ENCODE peak calls at places on chromosomes 3 and 15, in nine cellular contexts. W is body of pancreas, M is tibial nerve, N is lower leg skin, Z is esophagus squamous epithelium, K is right lobe of liver, J is suprapubic skin, D is prostate gland, O is IMR-90. Q is an unnamed sample.
A peak's percentile ranks its signal among the peaks of the same experiment; 100 is the strongest.

GRCh38 chr3:12947504-12948369 is 106.4 kb upstream of the RPL32 start:
- DNase-seq in W (no peak), M (peak; percentile 40), N (peak; percentile 91), Z (no peak), K (no peak), J (no peak), D (peak; percentile 64), O (peak; percentile 68), Q (peak; percentile 77)

GRCh38 chr3:162534431-162534830 is 1037.8 kb downstream of the OTOL1 start:
- DNase-seq in W (no peak), M (no peak), N (no peak), Z (no peak), K (no peak), J (no peak), D (no peak), O (no peak), Q (no peak)

GRCh38 chr15:85704720-85705119 is 90.0 kb downstream of the KLHL25 start:
- DNase-seq in W (no peak), M (no peak), N (no peak), Z (no peak), K (no peak), J (no peak), D (no peak), O (no peak), Q (no peak)

GRCh38 chr3:126085841-126086240 is 1.9 kb upstream of the SLC41A3 start:
- DNase-seq in W (no peak), M (no peak), N (peak; percentile 32), Z (no peak), K (no peak), J (no peak), D (no peak), O (no peak), Q (no peak)

GRCh38 chr15:38885001-38885400 is 320.4 kb upstream of the RASGRP1 start:
- DNase-seq in W (no peak), M (no peak), N (no peak), Z (no peak), K (no peak), J (no peak), D (no peak), O (peak; percentile 48), Q (no peak)

GRCh38 chr15:59035157-59035556 is 47.7 kb downstream of the RNF111 start:
- DNase-seq in W (no peak), M (no peak), N (no peak), Z (no peak), K (no peak), J (no peak), D (no peak), O (no peak), Q (no peak)

GRCh38 chr3:125039897-125040175 is 16.0 kb downstream of the HEG1 start:
- DNase-seq in W (no peak), M (no peak), N (no peak), Z (no peak), K (no peak), J (no peak), D (no peak), O (no peak), Q (no peak)

GRCh38 chr3:114569186-114569585 is 275.4 kb downstream of the TIGIT start:
- DNase-seq in W (no peak), M (no peak), N (no peak), Z (no peak), K (no peak), J (no peak), D (no peak), O (peak; percentile 68), Q (no peak)

GRCh38 chr3:88219138-88219792 is 69.5 kb downstream of the C3orf38 start:
- DNase-seq in W (peak; percentile 43), M (no peak), N (no peak), Z (no peak), K (no peak), J (no peak), D (no peak), O (peak; percentile 49), Q (peak; percentile 62)

GRCh38 chr3:184240384-184241140 is 8.2 kb downstream of the ALG3 start:
- DNase-seq in W (no peak), M (no peak), N (no peak), Z (no peak), K (no peak), J (no peak), D (no peak), O (peak; percentile 28), Q (peak; percentile 34)

GRCh38 chr3:48004694-48005093 is 11.5 kb downstream of the MAP4 start:
- DNase-seq in W (no peak), M (no peak), N (no peak), Z (no peak), K (no peak), J (no peak), D (no peak), O (no peak), Q (no peak)

GRCh38 chr15:31261266-31262142 is 65.1 kb upstream of the KLF13 start:
- DNase-seq in W (no peak), M (no peak), N (peak; percentile 77), Z (no peak), K (peak; percentile 50), J (peak; percentile 50), D (no peak), O (no peak), Q (no peak)

GRCh38 chr15:34578283-34578674 is 5.2 kb downstream of the GOLGA8B start:
- DNase-seq in W (no peak), M (no peak), N (no peak), Z (no peak), K (no peak), J (no peak), D (no peak), O (no peak), Q (no peak)

GRCh38 chr15:63043391-63044076 is 987 bp downstream of the TPM1 start:
- DNase-seq in W (no peak), M (no peak), N (no peak), Z (no peak), K (no peak), J (no peak), D (no peak), O (no peak), Q (no peak)
- TF ChIP-seq POLR2A in W (no peak), M (no peak), N (no peak), Z (no peak), K (peak; percentile 28), J (no peak), D (no peak), O (no peak), Q (no peak)

GRCh38 chr3:25789596-25790556 is at the start of gene OXSM:
- DNase-seq in W (peak; percentile 93), M (peak; percentile 41), N (peak; percentile 96), Z (peak; percentile 25), K (peak; percentile 95), J (peak; percentile 94), D (peak; percentile 83), O (peak; percentile 94), Q (peak; percentile 97)
- TF ChIP-seq POLR2A in W (peak; percentile 76), M (peak; percentile 42), N (no peak), Z (peak; percentile 75), K (peak; percentile 81), J (no peak), D (peak; percentile 72), O (peak; percentile 79), Q (peak; percentile 94)

GRCh38 chr15:66389098-66389858 is 2.6 kb downstream of the MAP2K1 start:
- DNase-seq in W (no peak), M (no peak), N (no peak), Z (no peak), K (no peak), J (no peak), D (peak; percentile 13), O (no peak), Q (no peak)

GRCh38 chr15:66388057-66388363 is 1.3 kb downstream of the MAP2K1 start:
- DNase-seq in W (no peak), M (no peak), N (no peak), Z (no peak), K (no peak), J (no peak), D (no peak), O (no peak), Q (no peak)

GRCh38 chr15:66388576-66388975 is 1.9 kb downstream of the MAP2K1 start:
- DNase-seq in W (no peak), M (no peak), N (no peak), Z (no peak), K (no peak), J (no peak), D (no peak), O (no peak), Q (no peak)

GRCh38 chr15:66387176-66388056 is 704 bp downstream of the MAP2K1 start:
- DNase-seq in W (peak; percentile 73), M (peak; percentile 19), N (peak; percentile 94), Z (no peak), K (peak; percentile 66), J (peak; percentile 87), D (peak; percentile 37), O (peak; percentile 83), Q (peak; percentile 83)

DNA sequence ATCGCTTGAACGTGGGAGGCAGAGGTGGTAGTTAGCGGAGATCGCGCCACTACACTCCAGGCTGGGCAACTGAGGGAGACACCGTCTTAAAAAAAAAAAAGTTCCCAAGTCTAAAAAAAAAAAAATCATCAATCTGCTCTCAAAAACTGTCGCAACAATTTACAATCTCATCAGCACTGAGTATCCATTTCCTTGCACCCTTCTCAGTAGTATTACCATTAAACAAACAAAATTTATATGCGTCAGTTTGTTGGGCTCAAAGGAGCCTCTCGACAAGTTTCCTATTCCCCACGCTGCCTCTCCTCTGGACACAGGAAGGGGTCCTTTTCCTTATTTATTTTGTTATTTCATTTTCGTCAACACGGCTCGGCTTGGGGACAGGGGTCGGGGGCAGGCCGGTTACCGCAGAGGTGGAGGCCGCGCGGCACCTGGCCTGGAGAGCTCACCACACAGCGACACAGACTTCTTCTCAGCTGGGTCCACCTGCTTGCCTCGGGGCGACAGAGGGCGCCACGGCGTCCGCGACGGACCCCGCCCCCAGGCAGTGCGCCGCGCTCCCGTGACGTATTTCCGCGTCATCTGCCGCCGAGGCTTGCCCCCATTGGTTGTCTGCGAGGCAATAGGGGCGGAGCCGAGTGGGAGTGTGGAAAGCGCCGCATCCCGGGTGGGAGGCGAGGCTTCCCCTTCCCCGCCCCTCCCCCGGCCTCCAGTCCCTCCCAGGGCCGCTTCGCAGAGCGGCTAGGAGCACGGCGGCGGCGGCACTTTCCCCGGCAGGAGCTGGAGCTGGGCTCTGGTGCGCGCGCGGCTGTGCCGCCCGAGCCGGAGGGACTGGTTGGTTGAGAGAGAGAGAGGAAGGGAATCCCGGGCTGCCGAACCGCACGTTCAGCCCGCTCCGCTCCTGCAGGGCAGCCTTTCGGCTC is at the start of gene MAP2K1:
- DNase-seq in W (peak; percentile 99), M (peak; percentile 96), N (peak; percentile 100), Z (peak; percentile 83), K (peak; percentile 99), J (peak; percentile 99), D (peak; percentile 97), O (peak; percentile 96), Q (peak; percentile 99)
- TF ChIP-seq POLR2A in W (peak; percentile 81), M (no peak), N (no peak), Z (peak; percentile 76), K (peak; percentile 88), J (no peak), D (peak; percentile 75), O (peak; percentile 93), Q (peak; percentile 85)

DNA sequence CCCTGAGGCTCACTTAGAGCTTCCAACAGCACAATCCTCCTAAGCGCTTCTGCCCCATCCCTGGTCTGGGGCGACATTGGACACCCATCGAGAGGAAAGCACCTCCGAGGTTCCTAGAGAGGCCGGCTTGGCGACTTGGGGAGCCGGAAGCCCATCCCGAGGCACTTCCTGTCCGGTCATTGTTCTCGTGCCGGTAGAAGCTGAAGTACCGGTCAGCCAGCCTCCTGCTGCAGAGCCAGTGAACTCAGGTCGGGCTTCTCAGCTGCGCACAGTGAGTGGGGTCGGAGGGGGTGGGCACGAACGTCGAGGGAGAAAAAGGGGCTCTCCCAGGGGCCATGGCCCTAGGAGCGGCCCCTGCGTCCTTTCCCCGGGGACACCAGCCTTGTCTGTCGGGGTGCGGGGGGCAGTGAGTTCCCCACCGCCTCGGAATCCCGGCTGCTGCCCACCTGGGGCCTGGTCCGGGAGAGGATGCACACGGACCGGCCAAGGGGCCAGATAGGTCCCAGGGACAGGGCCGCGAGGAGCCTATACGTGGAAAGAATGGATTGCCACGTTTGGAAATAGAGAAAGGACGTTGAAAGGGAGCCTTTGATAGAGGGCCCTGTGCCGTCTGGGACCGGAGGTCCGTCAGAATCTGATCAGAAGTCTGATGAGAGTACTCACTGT is at the start of gene ZNF35:
- DNase-seq in W (peak; percentile 72), M (peak; percentile 21), N (peak; percentile 90), Z (no peak), K (peak; percentile 82), J (peak; percentile 89), D (peak; percentile 69), O (peak; percentile 92), Q (peak; percentile 89)
- TF ChIP-seq POLR2A in W (no peak), M (no peak), N (no peak), Z (no peak), K (no peak), J (no peak), D (no peak), O (peak; percentile 71), Q (peak; percentile 39)

Q was measured in erythroblast.